ENCODE peak calls at places on chromosome 14, in nine cellular contexts. B, Y, P, M, H, Q, D, S and A are unnamed samples.

GRCh38 chr14:27148143-27148542 is 550.3 kb upstream of the NOVA1 start:
- DNase-seq in H (no peak), Y (no peak), B (no peak), S (no peak), P (no peak), D (no peak), M (no peak), Q (no peak), A (no peak)

GRCh38 chr14:77375164-77375950 is 1.5 kb downstream of the TMED8 start:
- DNase-seq in H (peak), Y (no peak), B (no peak), D (no peak), M (no peak), S (no peak), P (no peak), Q (no peak), A (no peak)

GRCh38 chr14:33908540-33909223 is 42.2 kb downstream of the EGLN3 start:
- DNase-seq in S (no peak), H (no peak), B (no peak), P (no peak), D (no peak), M (no peak), Y (no peak), Q (peak), A (no peak)

GRCh38 chr14:102581193-102581592 is 11.3 kb upstream of the RCOR1 start:
- DNase-seq in B (no peak), S (no peak), Y (no peak), P (no peak), Q (no peak), D (no peak), H (no peak), M (no peak), A (no peak)

GRCh38 chr14:62662811-62663477 is 382.3 kb downstream of the KCNH5 start:
- DNase-seq in P (no peak), H (no peak), B (no peak), Q (peak), D (no peak), Y (no peak), M (no peak), S (no peak), A (no peak)

GRCh38 chr14:94129758-94130414 is 482 bp upstream of the IFI27L2 start:
- DNase-seq in D (peak), P (peak), M (no peak), H (peak), S (no peak), Y (no peak), Q (no peak), B (no peak), A (no peak)

GRCh38 chr14:102867826-102868580 is 54.5 kb upstream of the AMN start:
- DNase-seq in P (no peak), S (no peak), B (no peak), D (no peak), Y (no peak), H (no peak), M (no peak), Q (no peak), A (no peak)

GRCh38 chr14:93040443-93040842 is 75.3 kb downstream of the ITPK1 start:
- DNase-seq in H (no peak), Q (no peak), Y (no peak), S (no peak), P (peak), B (no peak), D (no peak), M (no peak), A (no peak)

GRCh38 chr14:68677476-68677875 is 115.4 kb downstream of the ZFP36L1 start:
- DNase-seq in Y (no peak), Q (no peak), B (no peak), M (no peak), P (no peak), D (no peak), H (no peak), S (no peak), A (no peak)

GRCh38 chr14:54947230-54947629 is 44.6 kb upstream of the GCH1 start:
- DNase-seq in B (no peak), Q (no peak), D (no peak), S (no peak), M (no peak), P (no peak), H (no peak), Y (no peak), A (no peak)

GRCh38 chr14:29222671-29223268 is 456.2 kb downstream of the FOXG1 start:
- DNase-seq in D (peak), B (no peak), P (no peak), M (peak), S (no peak), H (peak), Q (peak), Y (no peak), A (no peak)

GRCh38 chr14:49363926-49364751 is 222.0 kb downstream of the RPS29 start:
- DNase-seq in M (no peak), H (no peak), S (no peak), P (no peak), Y (no peak), Q (no peak), D (no peak), B (no peak), A (no peak)

GRCh38 chr14:59905193-59905592 is 14.8 kb upstream of the LRRC9 start:
- DNase-seq in H (no peak), Q (no peak), Y (no peak), M (no peak), B (no peak), D (no peak), S (no peak), P (no peak), A (no peak)

GRCh38 chr14:37197421-37198272 is at the start of gene MIPOL1:
- DNase-seq in M (peak), D (peak), S (no peak), H (peak), Y (peak), Q (peak), B (peak), P (peak), A (peak)

GRCh38 chr14:103006106-103006505 is 51.2 kb downstream of the CDC42BPB start:
- DNase-seq in S (no peak), D (no peak), Q (no peak), Y (no peak), M (no peak), P (no peak), H (no peak), B (no peak), A (no peak)

GRCh38 chr14:77151918-77152588 is 10.5 kb upstream of the ZDHHC22 start:
- DNase-seq in B (no peak), M (no peak), P (no peak), D (peak), H (peak), Y (peak), S (no peak), Q (no peak), A (no peak)

GRCh38 chr14:89372156-89372555 is 44.9 kb downstream of the FOXN3 start:
- DNase-seq in H (no peak), Y (no peak), S (no peak), Q (no peak), M (no peak), P (no peak), B (no peak), D (peak), A (no peak)

GRCh38 chr14:94011795-94012194 is 14.3 kb upstream of the OTUB2 start:
- DNase-seq in M (no peak), P (no peak), Q (no peak), B (no peak), H (no peak), D (no peak), Y (no peak), S (no peak), A (no peak)

GRCh38 chr14:26531894-26532293 is 65.9 kb downstream of the NOVA1 start:
- DNase-seq in Y (no peak), D (peak), M (no peak), P (no peak), S (no peak), H (no peak), B (no peak), Q (no peak), A (no peak)

GRCh38 chr14:59897757-59898383 is 22.1 kb upstream of the LRRC9 start:
- DNase-seq in S (no peak), Y (peak), D (no peak), B (no peak), P (peak), Q (peak), M (no peak), H (peak), A (no peak)

GRCh38 chr14:72472845-72473244 is 421.1 kb downstream of the DPF3 start:
- DNase-seq in H (no peak), S (no peak), B (no peak), M (no peak), Y (no peak), Q (no peak), P (no peak), D (no peak), A (no peak)

GRCh38 chr14:72907886-72908285 is 14.0 kb upstream of the DPF3 start:
- DNase-seq in H (no peak), B (no peak), S (no peak), D (no peak), P (no peak), Y (no peak), Q (no peak), M (no peak), A (no peak)

GRCh38 chr14:24665440-24665991 is 31.5 kb upstream of the GZMB start:
- DNase-seq in Y (no peak), D (no peak), H (no peak), P (no peak), M (no peak), S (no peak), Q (no peak), B (no peak), A (no peak)

GRCh38 chr14:32312010-32312331 is 17.1 kb upstream of the AKAP6 start:
- DNase-seq in D (no peak), M (no peak), S (no peak), Q (no peak), B (no peak), H (no peak), Y (no peak), P (no peak), A (no peak)

GRCh38 chr14:105394714-105395537 is 3.4 kb upstream of the TEX22 start:
- DNase-seq in B (no peak), P (no peak), D (no peak), M (no peak), Q (no peak), S (no peak), H (no peak), Y (no peak), A (no peak)

GRCh38 chr14:60760648-60761364 is 26.2 kb downstream of the MNAT1 start:
- DNase-seq in M (no peak), D (no peak), B (no peak), P (no peak), H (peak), Q (no peak), Y (peak), S (no peak), A (no peak)

GRCh38 chr14:95476747-95477146 is 39.7 kb downstream of the SYNE3 start:
- DNase-seq in Y (no peak), D (no peak), H (no peak), M (no peak), B (no peak), S (no peak), P (no peak), Q (no peak), A (no peak)

GRCh38 chr14:74888164-74889158 is 6.7 kb downstream of the DLST start:
- DNase-seq in D (no peak), B (no peak), Y (no peak), H (no peak), Q (no peak), P (no peak), S (no peak), M (no peak), A (no peak)

GRCh38 chr14:53113992-53114391 is 39.1 kb downstream of the DDHD1 start:
- DNase-seq in P (no peak), Y (no peak), D (no peak), H (no peak), B (no peak), M (no peak), S (no peak), Q (no peak), A (no peak)

GRCh38 chr14:103014466-103015319 is 42.7 kb downstream of the CDC42BPB start:
- DNase-seq in D (peak), B (no peak), M (no peak), H (peak), Q (no peak), S (no peak), Y (no peak), P (no peak), A (no peak)

GRCh38 chr14:104072586-104072985 is 12.9 kb upstream of the ASPG start:
- DNase-seq in S (no peak), P (no peak), D (no peak), H (no peak), Q (no peak), B (no peak), M (peak), Y (no peak), A (no peak)

GRCh38 chr14:76348898-76349297 is 27.0 kb upstream of the ESRRB start:
- DNase-seq in B (peak), D (peak), Q (no peak), P (no peak), Y (no peak), S (no peak), M (peak), H (no peak), A (no peak)

GRCh38 chr14:69895109-69895508 is 15.9 kb downstream of the SMOC1 start:
- DNase-seq in M (no peak), S (no peak), Y (no peak), D (no peak), H (no peak), B (no peak), P (no peak), Q (no peak), A (no peak)